ENCODE peak calls at places on chromosomes 7 and 10, in six cellular contexts. G is left lung, J is ovary, V is OCI-LY7, A is spleen, Q is PC-3. O is an unnamed sample. For H3K4me1, the result is how much of the 10 kb centered on the place peaks cover.

GRCh38 chr10:79014796-79015195 is 54.0 kb upstream of the ZMIZ1 start:
- DNase-seq in J (peak), A (peak), G (no peak), V (no peak), Q (no peak), O (peak)

GRCh38 chr7:34330308-34330707 is 327.7 kb upstream of the NPSR1 start:
- DNase-seq in G (no peak), J (no peak), Q (no peak), A (no peak), V (no peak), O (no peak)

GRCh38 chr10:18164093-18164492 is 23.9 kb downstream of the CACNB2 start:
- DNase-seq in Q (peak), V (no peak), J (no peak), A (no peak), G (no peak), O (no peak)

GRCh38 chr10:70052462-70053211 is at the start of gene MACROH2A2:
- DNase-seq in A (no peak), J (peak), G (peak), Q (peak), V (no peak), O (peak)

GRCh38 chr10:125117941-125118630 is 42.3 kb downstream of the CTBP2 start:
- DNase-seq in V (no peak), J (peak), Q (no peak), A (peak), G (no peak), O (peak)

GRCh38 chr7:12524794-12525386 is 45.6 kb upstream of the SCIN start:
- DNase-seq in V (peak), Q (peak), G (no peak), A (no peak), J (no peak), O (no peak)

GRCh38 chr7:20798081-20798693 is 11.5 kb upstream of the SP8 start:
- DNase-seq in J (no peak), G (peak), A (peak), Q (peak), V (no peak), O (no peak)

GRCh38 chr10:63887026-63887589 is 365.9 kb downstream of the REEP3 start:
- DNase-seq in J (no peak), A (no peak), G (no peak), Q (no peak), V (no peak), O (no peak)

GRCh38 chr7:111535142-111535541 is 27.1 kb downstream of the IMMP2L start:
- DNase-seq in V (no peak), J (no peak), Q (no peak), A (no peak), G (no peak), O (no peak)

GRCh38 chr7:34153680-34154270 is 248.4 kb downstream of the BMPER start:
- DNase-seq in A (no peak), V (no peak), J (no peak), G (no peak), Q (no peak), O (no peak)

GRCh38 chr10:90604636-90605035 is 253.2 kb downstream of the HTR7 start:
- DNase-seq in V (no peak), Q (no peak), J (no peak), A (no peak), G (no peak), O (no peak)

GRCh38 chr7:22361795-22362194 is 4.8 kb upstream of the RAPGEF5 start:
- DNase-seq in Q (peak), V (no peak), A (no peak), J (no peak), G (no peak), O (no peak)

GRCh38 chr7:48389977-48390376 is 218.7 kb downstream of the ABCA13 start:
- DNase-seq in G (no peak), J (no peak), A (no peak), V (no peak), Q (peak), O (no peak)

GRCh38 chr7:157703534-157704195 is 366.9 kb downstream of the DNAJB6 start:
- DNase-seq in G (no peak), V (no peak), J (peak), Q (no peak), A (peak), O (no peak)
- H3K4me1 ChIP-seq in G (under half), V (under half), J (under half), Q (under half), A (under half), O (under half)

GRCh38 chr7:16606704-16607103 is 38.9 kb downstream of the ANKMY2 start:
- DNase-seq in G (no peak), Q (no peak), J (no peak), V (no peak), A (no peak), O (no peak)

GRCh38 chr7:16604054-16604453 is 41.5 kb downstream of the ANKMY2 start:
- DNase-seq in Q (peak), A (no peak), G (no peak), V (no peak), J (no peak), O (no peak)

GRCh38 chr7:16615234-16615633 is 30.3 kb downstream of the ANKMY2 start:
- DNase-seq in G (no peak), Q (no peak), J (no peak), V (no peak), A (no peak), O (no peak)

GRCh38 chr7:16611711-16612110 is 33.8 kb downstream of the ANKMY2 start:
- DNase-seq in J (no peak), V (no peak), G (no peak), A (no peak), Q (no peak), O (no peak)

GRCh38 chr7:16609842-16610450 is 35.6 kb downstream of the ANKMY2 start:
- DNase-seq in V (no peak), A (no peak), J (no peak), Q (no peak), G (no peak), O (no peak)
- H3K4me3 ChIP-seq in V (no peak), A (no peak), J (no peak), Q (no peak), G (no peak), O (no peak)

GRCh38 chr10:31702954-31703353 is 225.7 kb downstream of the ARHGAP12 start:
- DNase-seq in V (no peak), A (no peak), J (no peak), Q (no peak), G (no peak), O (no peak)
- H3K4me1 ChIP-seq in V (under half), A (under half), J (under half), Q (under half), G (under half), O (under half)

GRCh38 chr10:102394079-102394800 is 1.3 kb upstream of the NFKB2 start:
- DNase-seq in V (peak), Q (peak), A (peak), J (peak), G (peak), O (peak)

GRCh38 chr10:102389894-102390293 is 5.6 kb upstream of the NFKB2 start:
- DNase-seq in A (no peak), Q (no peak), J (no peak), G (no peak), V (no peak), O (no peak)

GRCh38 chr10:102393411-102394078 is 2.0 kb upstream of the NFKB2 start:
- DNase-seq in V (no peak), A (peak), J (no peak), G (no peak), Q (no peak), O (peak)

GRCh38 chr10:102394801-102395676 is 466 bp upstream of the NFKB2 start:
- DNase-seq in J (peak), A (peak), V (peak), Q (peak), G (peak), O (peak)

DNA sequence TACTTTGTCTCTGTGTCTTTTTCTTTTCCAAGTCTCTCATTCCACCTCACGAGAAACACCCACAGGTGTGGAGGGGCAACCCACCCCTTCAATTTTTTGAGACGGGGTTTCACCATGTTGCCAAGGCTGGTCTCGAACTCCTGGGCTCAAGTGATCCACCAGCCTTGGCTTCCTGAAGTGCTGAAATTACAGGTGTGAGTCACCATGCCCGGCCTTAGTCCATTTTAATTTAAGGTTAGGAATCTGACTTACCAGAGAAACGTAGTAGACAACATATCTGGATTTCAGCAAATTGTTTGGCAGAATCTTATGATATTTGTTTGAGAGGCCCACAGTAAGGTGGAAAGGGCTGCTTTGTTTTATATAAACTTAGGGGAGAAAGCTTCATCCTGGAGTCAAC is 3.2 kb upstream of the NFKB2 start:
- DNase-seq in A (peak), G (no peak), J (no peak), V (no peak), Q (no peak), O (peak)
- H3K4me3 ChIP-seq in A (no peak), G (no peak), J (no peak), V (no peak), Q (no peak), O (no peak)

DNA sequence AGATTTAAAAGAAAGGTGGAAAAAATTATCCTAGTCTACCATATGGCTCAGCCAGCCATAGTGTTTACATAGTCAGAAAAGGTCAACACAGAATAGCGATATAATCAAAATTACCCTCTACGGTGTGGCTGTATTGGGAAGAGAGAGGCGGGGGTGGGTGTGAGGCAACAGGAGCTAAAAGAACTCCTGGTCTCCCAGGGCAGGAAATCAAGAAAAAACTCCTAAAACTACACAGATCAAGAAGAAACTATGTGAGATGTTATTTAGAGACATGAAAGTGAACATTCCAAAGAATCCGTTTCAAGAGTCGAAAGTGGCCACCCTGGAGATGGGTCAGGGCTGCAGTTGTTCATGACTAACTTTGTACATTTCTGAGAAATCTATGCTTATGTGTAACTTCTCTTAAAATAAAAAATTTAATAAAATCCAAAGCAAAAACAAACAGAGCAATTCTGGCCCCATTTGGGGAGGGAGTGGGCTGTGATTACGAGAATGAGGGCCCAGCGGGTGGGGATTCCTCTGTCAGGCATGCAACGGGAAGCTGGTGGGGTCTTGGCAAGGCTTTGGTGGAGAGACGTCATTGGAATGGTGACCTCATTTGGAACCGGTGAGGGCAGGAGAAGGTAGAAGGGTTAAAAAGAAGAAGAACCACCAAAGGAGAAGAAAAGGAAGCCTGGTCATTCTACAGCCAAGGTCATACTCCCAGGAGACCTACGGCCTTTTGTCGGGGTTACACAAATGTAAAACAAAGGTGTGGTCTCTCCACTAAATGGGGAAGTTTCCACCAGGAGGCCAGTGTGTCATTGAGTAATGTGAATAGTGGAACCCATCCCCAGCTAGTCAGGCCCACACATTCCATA is 71.2 kb upstream of the DUSP5 start:
- DNase-seq in G (no peak), J (peak), V (peak), A (no peak), Q (no peak), O (peak)
- H3K4me1 ChIP-seq in G (under half), J (under half), V (half or more), A (under half), Q (under half), O (under half)

GRCh38 chr10:93330824-93331223 is 151.3 kb downstream of the MYOF start:
- DNase-seq in J (no peak), G (no peak), A (no peak), Q (no peak), V (no peak), O (no peak)
- H3K4me3 ChIP-seq in J (no peak), G (no peak), A (no peak), Q (no peak), V (no peak), O (no peak)

GRCh38 chr7:24504040-24504439 is 69.2 kb upstream of the PALS2 start:
- DNase-seq in V (no peak), J (no peak), A (no peak), Q (no peak), G (no peak), O (no peak)

GRCh38 chr7:24502135-24502488 is 71.1 kb upstream of the PALS2 start:
- DNase-seq in V (no peak), A (no peak), G (no peak), J (no peak), Q (no peak), O (no peak)

GRCh38 chr7:24503511-24503910 is 69.7 kb upstream of the PALS2 start:
- DNase-seq in Q (no peak), A (no peak), G (no peak), V (no peak), J (no peak), O (no peak)

GRCh38 chr7:24505968-24506367 is 67.3 kb upstream of the PALS2 start:
- DNase-seq in A (no peak), V (no peak), J (no peak), Q (no peak), G (no peak), O (no peak)

GRCh38 chr7:24504871-24505270 is 68.4 kb upstream of the PALS2 start:
- DNase-seq in V (no peak), A (no peak), G (no peak), Q (no peak), J (no peak), O (no peak)
- H3K4me1 ChIP-seq in V (under half), A (under half), G (under half), Q (under half), J (under half), O (under half)

GRCh38 chr10:11091517-11092102 is 73.9 kb downstream of the CELF2 start:
- DNase-seq in Q (no peak), A (no peak), G (no peak), V (no peak), J (no peak), O (no peak)
- H3K4me3 ChIP-seq in Q (no peak), A (no peak), G (no peak), V (no peak), J (no peak), O (no peak)

O was measured in aorta.